ENCODE peak calls at places on chromosome 4, in seven cellular contexts. Z, N, B, F, U, L and V are unnamed samples.

GRCh38 chr4:40865696-40866095 is 115.9 kb downstream of the NSUN7 start:
- DNase-seq in F (no peak), U (no peak), Z (no peak), B (no peak), L (no peak), N (no peak), V (no peak)

GRCh38 chr4:40377462-40378385 is 42.6 kb downstream of the CHRNA9 start:
- DNase-seq in F (no peak), N (no peak), B (no peak), U (no peak), L (no peak), Z (no peak), V (no peak)

GRCh38 chr4:7172946-7173345 is 19.4 kb upstream of the SORCS2 start:
- DNase-seq in B (no peak), U (no peak), N (no peak), Z (peak), F (no peak), L (no peak), V (no peak)

GRCh38 chr4:56506110-56506705 is 617 bp downstream of the ARL9 start:
- DNase-seq in B (no peak), U (peak), F (no peak), N (no peak), Z (peak), L (no peak), V (no peak)

GRCh38 chr4:68175562-68176155 is 46.0 kb upstream of the TMPRSS11F start:
- DNase-seq in F (peak), Z (peak), B (peak), L (peak), N (no peak), U (peak), V (peak)

GRCh38 chr4:144582105-144582850 is 63.7 kb upstream of the HHIP start:
- DNase-seq in Z (no peak), F (no peak), N (no peak), U (no peak), L (no peak), B (no peak), V (no peak)

GRCh38 chr4:1541449-1542225 is 135.4 kb upstream of the NKX1-1 start:
- DNase-seq in L (no peak), N (no peak), F (no peak), U (no peak), Z (no peak), B (no peak), V (no peak)

GRCh38 chr4:156378053-156378665 is 424.5 kb upstream of the CTSO start:
- DNase-seq in F (no peak), U (peak), Z (peak), L (no peak), B (no peak), N (no peak), V (peak)

GRCh38 chr4:8287606-8288280 is 18.2 kb downstream of the HTRA3 start:
- DNase-seq in B (no peak), Z (no peak), U (no peak), F (no peak), L (no peak), N (no peak), V (no peak)